ENCODE peak calls at places on chromosomes 7 and 10, in five cellular contexts. H, T, F, I and Q are unnamed samples. For H3K4me1 and H3K36me3, the result is how much of the 10 kb centered on the place peaks cover.

GRCh38 chr10:84214612-84215235 is 10.6 kb downstream of the LRIT2 start:
- DNase-seq in I (no peak), T (no peak), F (no peak), H (peak), Q (no peak)

GRCh38 chr10:75623310-75623940 is 192.0 kb downstream of the LRMDA start:
- DNase-seq in I (no peak), H (no peak), F (no peak), T (no peak), Q (peak)

GRCh38 chr7:1670894-1671875 is 1.1 kb downstream of the ELFN1 start:
- DNase-seq in I (no peak), T (peak), H (no peak), F (peak), Q (no peak)

GRCh38 chr7:20742913-20743312 is 43.8 kb downstream of the SP8 start:
- DNase-seq in T (no peak), H (no peak), I (no peak), F (no peak), Q (no peak)

GRCh38 chr7:133023370-133024075 is 58.4 kb downstream of the CHCHD3 start:
- DNase-seq in H (no peak), T (no peak), I (no peak), F (no peak), Q (no peak)

GRCh38 chr10:44804661-44805060 is 106.5 kb upstream of the TMEM72 start:
- DNase-seq in H (no peak), F (no peak), I (no peak), T (no peak), Q (no peak)

GRCh38 chr10:70007116-70007820 is 45.4 kb upstream of the MACROH2A2 start:
- DNase-seq in F (no peak), H (no peak), T (no peak), I (no peak), Q (peak)

GRCh38 chr7:147510913-147511312 is 1079.7 kb upstream of the C7orf33 start:
- DNase-seq in F (no peak), H (no peak), I (no peak), T (no peak), Q (peak)

GRCh38 chr10:71075759-71076472 is 136.5 kb upstream of the UNC5B start:
- DNase-seq in H (no peak), F (peak), T (no peak), I (no peak), Q (no peak)

GRCh38 chr7:17099083-17099973 is 199.1 kb upstream of the AHR start:
- DNase-seq in T (peak), F (peak), H (peak), I (peak), Q (peak)

GRCh38 chr10:131230641-131231322 is 80.7 kb downstream of the TCERG1L start:
- DNase-seq in I (no peak), H (no peak), F (no peak), T (no peak), Q (no peak)

GRCh38 chr7:107045980-107046379 is 1.5 kb downstream of the PRKAR2B start:
- DNase-seq in T (no peak), F (no peak), H (no peak), I (no peak), Q (peak)

DNA sequence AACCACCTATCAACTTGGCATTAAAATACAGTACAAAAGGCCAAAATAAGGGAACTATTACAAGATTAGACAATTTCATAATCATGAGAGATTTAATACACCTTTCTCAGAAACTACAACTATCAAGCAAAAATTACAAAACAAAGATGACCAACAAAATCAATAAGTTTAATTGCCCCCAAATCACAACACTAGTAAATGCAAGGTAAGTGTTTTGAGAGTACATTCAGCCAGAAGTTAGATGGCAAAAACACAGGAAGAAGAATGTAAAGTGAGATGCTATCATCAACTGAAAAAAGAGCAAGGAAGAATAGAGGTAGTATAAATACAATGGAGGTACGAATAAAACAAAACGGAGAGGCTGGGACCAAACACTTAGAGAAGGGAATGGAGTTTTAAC is 3.2 kb downstream of the PNPLA8 start:
- DNase-seq in I (no peak), F (no peak), H (no peak), T (no peak), Q (no peak)
- H3K4me1 ChIP-seq in I (under half), F (under half), H (under half), T (under half), Q (under half)

DNA sequence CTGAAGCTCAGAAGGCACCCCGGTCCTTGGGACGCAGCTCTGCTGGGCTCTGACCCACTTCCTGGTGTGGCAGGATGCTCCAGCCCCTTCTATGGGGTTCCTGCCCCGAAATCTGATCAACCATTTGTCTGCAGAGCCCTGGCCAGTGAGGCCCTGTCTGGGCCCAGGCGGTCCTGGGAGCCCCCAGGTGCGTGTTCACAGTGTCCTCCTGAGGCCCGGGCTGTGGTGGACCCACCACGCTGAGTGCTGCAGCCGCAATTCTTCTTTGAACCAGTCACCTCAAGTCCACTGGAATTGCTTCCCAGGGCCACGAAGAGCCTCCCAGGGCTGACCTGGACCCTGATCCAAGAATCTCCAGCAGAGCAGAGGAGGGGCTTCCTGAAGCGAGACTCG is 19.1 kb downstream of the KNDC1 start:
- DNase-seq in T (no peak), H (no peak), I (no peak), F (no peak), Q (no peak)
- H3K36me3 ChIP-seq in T (under half), H (under half), I (under half), F (under half), Q (under half)

GRCh38 chr7:3307437-3307836 is 6.4 kb downstream of the SDK1 start:
- DNase-seq in H (no peak), T (no peak), F (no peak), I (no peak), Q (no peak)

GRCh38 chr7:3312583-3312982 is 11.5 kb downstream of the SDK1 start:
- DNase-seq in T (no peak), I (no peak), F (no peak), H (no peak), Q (no peak)

GRCh38 chr7:3309140-3309539 is 8.1 kb downstream of the SDK1 start:
- DNase-seq in I (no peak), F (no peak), H (no peak), T (no peak), Q (no peak)

GRCh38 chr7:3310884-3311283 is 9.8 kb downstream of the SDK1 start:
- DNase-seq in I (no peak), T (no peak), H (no peak), F (no peak), Q (no peak)
- H3K4me3 ChIP-seq in I (no peak), T (no peak), H (no peak), F (no peak), Q (no peak)

GRCh38 chr10:99927719-99928280 is 81.9 kb downstream of the DNMBP start:
- DNase-seq in F (no peak), H (no peak), T (no peak), I (no peak), Q (peak)
- H3K4me1 ChIP-seq in F (under half), H (under half), T (under half), I (under half), Q (under half)

GRCh38 chr7:135647755-135648154 is 14.6 kb upstream of the STMP1 start:
- DNase-seq in T (no peak), H (no peak), I (no peak), F (no peak), Q (no peak)
- H3K36me3 ChIP-seq in T (under half), H (under half), I (under half), F (under half), Q (under half)

DNA sequence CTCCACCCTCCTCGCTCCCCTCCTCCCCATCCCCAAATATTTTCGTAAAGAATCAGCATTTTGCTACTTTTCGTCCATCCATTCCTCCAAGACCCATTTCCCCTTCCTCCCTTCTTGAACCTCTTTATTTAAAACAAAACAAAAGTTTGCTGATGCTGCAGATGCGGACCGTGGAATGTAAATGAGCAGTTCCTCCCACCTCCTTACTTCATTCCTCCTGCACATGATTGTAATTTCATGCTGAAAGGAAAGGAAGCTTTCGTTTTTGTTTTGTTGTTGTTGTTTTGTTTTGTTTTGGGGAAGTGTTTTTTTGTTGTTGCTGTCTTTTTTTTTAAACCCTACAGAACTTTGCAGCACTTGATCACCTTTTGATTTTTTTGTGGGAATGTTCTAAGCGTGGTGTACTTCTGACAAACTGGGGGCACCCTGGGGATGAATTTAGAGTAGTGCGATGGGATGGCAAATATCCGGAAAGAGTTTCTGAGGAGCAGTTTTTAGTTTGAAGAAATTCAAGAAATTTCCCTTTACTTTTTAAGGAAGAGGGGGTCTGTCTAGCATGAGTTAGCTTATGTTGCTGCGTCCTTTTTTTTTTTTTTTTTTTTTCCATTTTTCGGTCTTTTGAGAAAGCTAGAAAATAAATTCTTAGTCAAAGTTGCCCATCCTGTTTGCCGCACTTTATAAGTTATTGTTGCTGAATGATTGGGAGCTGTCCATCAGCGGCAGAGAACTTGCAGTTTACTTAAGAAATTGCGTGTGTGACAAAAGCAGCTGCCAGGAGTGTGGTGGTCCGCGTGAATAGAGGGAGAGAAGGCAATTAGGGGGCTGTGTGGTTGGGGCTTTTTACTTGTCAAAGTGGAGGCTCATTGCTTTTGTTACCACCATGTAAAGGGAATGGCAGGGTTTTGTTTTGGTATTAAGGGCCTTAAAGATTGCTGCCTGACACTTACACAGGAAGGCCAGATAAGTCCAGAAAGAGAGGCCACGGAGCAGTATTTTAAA is 177.5 kb downstream of the TCF7L2 start:
- DNase-seq in I (no peak), F (no peak), H (no peak), T (no peak), Q (no peak)
- H3K4me3 ChIP-seq in I (no peak), F (no peak), H (peak), T (no peak), Q (peak)

GRCh38 chr10:124653311-124653710 is 90.9 kb downstream of the FAM53B start:
- DNase-seq in T (no peak), H (no peak), I (no peak), F (no peak), Q (no peak)

GRCh38 chr10:124653811-124654651 is 90.1 kb downstream of the FAM53B start:
- DNase-seq in I (peak), F (no peak), T (peak), H (no peak), Q (no peak)

GRCh38 chr10:124656113-124656490 is 88.1 kb downstream of the FAM53B start:
- DNase-seq in I (no peak), T (no peak), F (no peak), H (no peak), Q (no peak)

GRCh38 chr10:124655191-124656112 is 88.7 kb downstream of the FAM53B start:
- DNase-seq in H (no peak), F (no peak), I (no peak), T (no peak), Q (no peak)

GRCh38 chr10:124654686-124655085 is 89.5 kb downstream of the FAM53B start:
- DNase-seq in H (peak), I (peak), T (no peak), F (no peak), Q (no peak)
- H3K4me1 ChIP-seq in H (under half), I (under half), T (under half), F (under half), Q (under half)

DNA sequence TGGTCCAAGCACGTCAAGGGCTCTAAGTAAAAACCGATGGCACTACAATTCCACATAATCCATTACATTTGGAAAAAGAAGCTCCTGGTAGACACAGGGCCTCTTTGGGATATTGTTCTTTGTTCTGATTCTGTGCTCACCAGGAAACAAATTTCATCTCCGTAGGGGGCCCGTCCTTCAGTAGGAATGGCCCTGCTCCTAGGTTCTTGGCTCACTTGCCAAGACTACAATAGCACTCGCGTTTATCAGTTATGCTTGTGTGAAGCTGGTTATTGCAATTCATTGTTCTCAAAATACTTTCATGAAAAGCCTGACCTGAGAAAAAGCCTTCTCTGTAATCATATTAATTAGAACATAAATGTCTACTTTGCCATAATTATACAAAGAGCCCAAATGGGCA is 10.3 kb upstream of the ZC3HAV1L start:
- DNase-seq in I (no peak), F (no peak), T (no peak), H (no peak), Q (no peak)
- H3K36me3 ChIP-seq in I (under half), F (under half), T (under half), H (under half), Q (under half)

GRCh38 chr7:50335230-50335794 is 30.8 kb downstream of the IKZF1 start:
- DNase-seq in F (no peak), I (no peak), H (no peak), T (no peak), Q (no peak)
- H3K4me3 ChIP-seq in F (no peak), I (no peak), H (no peak), T (no peak), Q (no peak)

GRCh38 chr7:157831901-157832810 is 495.4 kb downstream of the DNAJB6 start:
- DNase-seq in F (no peak), H (no peak), T (no peak), I (no peak), Q (no peak)
- H3K4me1 ChIP-seq in F (under half), H (under half), T (under half), I (under half), Q (under half)